ENCODE peak calls at places on chromosomes 4 and X, in eight cellular contexts. K is stimulated activated CD4-positive, alpha-beta T cell treated with anti-CD3 and anti-CD28 coated beads, Interleukin-1b, Interleukin-23, amount 100 ng/mL, for 1 hour; R is non-pigmented ciliary epithelial cell; T is RPMI7951; W is globus pallidus; G is CD4-positive, alpha-beta T cell; Y is astrocyte; M is NCI-H1930. A is an unnamed sample.

GRCh38 chr4:90833698-90834097 is 706.5 kb downstream of the CCSER1 start:
- DNase-seq in R (no peak), K (no peak), T (no peak), G (no peak), Y (no peak), W (no peak), M (peak), A (no peak)

GRCh38 chrX:30313322-30313721 is 4.1 kb upstream of the NR0B1 start:
- DNase-seq in W (no peak), G (no peak), T (no peak), M (peak), R (no peak), K (no peak), Y (no peak), A (peak)

GRCh38 chrX:1321689-1322088 is 14.9 kb upstream of the IL3RA start:
- DNase-seq in R (no peak), K (no peak), W (no peak), Y (no peak), T (peak), G (no peak), M (no peak), A (no peak)

GRCh38 chrX:153779891-153780677 is 757 bp upstream of the SRPK3 start:
- DNase-seq in M (no peak), G (no peak), Y (no peak), W (no peak), R (no peak), T (no peak), K (no peak), A (no peak)

GRCh38 chr4:8435656-8436121 is 4.8 kb downstream of the ACOX3 start:
- DNase-seq in T (no peak), M (no peak), G (no peak), W (no peak), R (no peak), Y (no peak), K (no peak), A (no peak)

GRCh38 chr4:172963498-172964294 is 204.9 kb upstream of the GALNT7 start:
- DNase-seq in Y (no peak), R (no peak), K (no peak), W (no peak), T (no peak), M (no peak), G (no peak), A (no peak)

GRCh38 chr4:6834867-6835266 is 52.3 kb downstream of the KIAA0232 start:
- DNase-seq in T (peak), R (no peak), K (no peak), G (no peak), M (no peak), Y (no peak), W (no peak), A (peak)

GRCh38 chr4:184671101-184671500 is 21.6 kb downstream of the PRIMPOL start:
- DNase-seq in K (no peak), T (no peak), R (no peak), W (no peak), G (no peak), Y (no peak), M (no peak), A (no peak)

GRCh38 chr4:42637104-42637503 is 19.8 kb downstream of the ATP8A1 start:
- DNase-seq in W (no peak), G (no peak), Y (no peak), K (no peak), T (no peak), R (no peak), M (no peak), A (no peak)

GRCh38 chrX:146604196-146604595 is 205.4 kb upstream of the CXorf51B start:
- DNase-seq in R (no peak), Y (no peak), K (no peak), W (no peak), M (no peak), T (no peak), G (no peak), A (no peak)

GRCh38 chr4:30718021-30718888 is 1.9 kb upstream of the PCDH7 start:
- DNase-seq in G (no peak), M (no peak), Y (peak), T (peak), W (peak), K (no peak), R (no peak), A (peak)

GRCh38 chr4:20311863-20312262 is 60.2 kb downstream of the SLIT2 start:
- DNase-seq in T (no peak), M (no peak), K (no peak), Y (peak), W (no peak), R (no peak), G (no peak), A (no peak)

GRCh38 chr4:154877110-154877760 is 96.2 kb downstream of the RBM46 start:
- DNase-seq in W (no peak), T (peak), R (peak), G (no peak), M (no peak), K (no peak), Y (peak), A (peak)

GRCh38 chrX:68699960-68700746 is 52.7 kb downstream of the STARD8 start:
- DNase-seq in M (no peak), K (no peak), R (no peak), G (no peak), T (peak), W (no peak), Y (peak), A (peak)

GRCh38 chr4:2934077-2934812 is 29.0 kb downstream of the NOP14 start:
- DNase-seq in M (no peak), K (no peak), R (no peak), Y (peak), T (peak), W (no peak), G (peak), A (no peak)

GRCh38 chr4:109009909-109010308 is 247.1 kb upstream of the ETNPPL start:
- DNase-seq in T (peak), K (no peak), M (no peak), Y (peak), R (peak), G (no peak), W (no peak), A (no peak)

A was measured in A172.